ENCODE peak calls at places on chromosomes 13 and 19, in ten cellular contexts. P, G, K, J, Z, E, M, Y, H and R are unnamed samples.

GRCh38 chr13:83184819-83185218 is 697.5 kb downstream of the SLITRK1 start:
- DNase-seq in P (no peak), G (peak; percentile 47), K (no peak), J (peak; percentile 31), Z (no peak), E (no peak), M (no peak), Y (peak; percentile 21), H (peak; percentile 15), R (no peak)

GRCh38 chr13:111978536-111978935 is 88.4 kb upstream of the SOX1 start:
- DNase-seq in P (no peak), G (no peak), K (no peak), J (no peak), Z (no peak), E (no peak), M (no peak), Y (no peak), H (no peak), R (no peak)

GRCh38 chr19:56933014-56933705 is 92.6 kb upstream of the PEG3 start:
- DNase-seq in P (no peak), G (no peak), K (no peak), J (no peak), Z (no peak), E (no peak), M (no peak), Y (no peak), H (no peak), R (no peak)

GRCh38 chr13:64819081-64819480 is 2411.1 kb downstream of the PCDH9 start:
- DNase-seq in P (no peak), G (no peak), K (no peak), J (no peak), Z (no peak), E (no peak), M (no peak), Y (no peak), H (no peak), R (no peak)

GRCh38 chr13:35729926-35730627 is 253.6 kb upstream of the MAB21L1 start:
- DNase-seq in P (no peak), G (no peak), K (no peak), J (no peak), Z (no peak), E (no peak), M (no peak), Y (no peak), H (no peak), R (no peak)

GRCh38 chr13:21330126-21330861 is 128.8 kb downstream of the ZDHHC20 start:
- DNase-seq in P (no peak), G (peak; percentile 14), K (no peak), J (no peak), Z (no peak), E (no peak), M (no peak), Y (peak; percentile 6), H (no peak), R (no peak)

GRCh38 chr19:10828981-10829821 is 6.8 kb downstream of the TMED1 start:
- DNase-seq in P (no peak), G (no peak), K (no peak), J (no peak), Z (no peak), E (no peak), M (no peak), Y (no peak), H (no peak), R (no peak)

GRCh38 chr13:71408416-71408815 is 458.6 kb downstream of the DACH1 start:
- DNase-seq in P (no peak), G (no peak), K (no peak), J (no peak), Z (no peak), E (no peak), M (no peak), Y (no peak), H (no peak), R (no peak)

GRCh38 chr13:71242191-71242590 is 624.8 kb downstream of the DACH1 start:
- DNase-seq in P (no peak), G (no peak), K (no peak), J (no peak), Z (no peak), E (no peak), M (no peak), Y (no peak), H (peak; percentile 76), R (no peak)

GRCh38 chr19:35253316-35254286 is 4.8 kb downstream of the LSR start:
- DNase-seq in P (peak; percentile 25), G (no peak), K (no peak), J (no peak), Z (no peak), E (no peak), M (no peak), Y (no peak), H (no peak), R (no peak)

GRCh38 chr19:3471954-3472655 is 8.2 kb downstream of the SMIM24 start:
- DNase-seq in P (peak; percentile 68), G (no peak), K (no peak), J (no peak), Z (no peak), E (no peak), M (peak; percentile 32), Y (no peak), H (no peak), R (peak; percentile 19)

GRCh38 chr19:6086081-6086858 is 24.0 kb downstream of the RFX2 start:
- DNase-seq in P (no peak), G (no peak), K (no peak), J (no peak), Z (no peak), E (no peak), M (no peak), Y (no peak), H (no peak), R (no peak)

GRCh38 chr19:16368385-16369305 is 44.0 kb downstream of the KLF2 start:
- DNase-seq in P (no peak), G (no peak), K (no peak), J (no peak), Z (no peak), E (no peak), M (no peak), Y (no peak), H (no peak), R (no peak)

GRCh38 chr19:43934055-43934984 is 762 bp downstream of the ZNF45 start:
- DNase-seq in P (peak; percentile 11), G (no peak), K (no peak), J (no peak), Z (no peak), E (no peak), M (no peak), Y (no peak), H (no peak), R (no peak)

GRCh38 chr19:58429745-58430144 is 10.2 kb downstream of the ZNF132 start:
- DNase-seq in P (no peak), G (peak; percentile 57), K (no peak), J (no peak), Z (no peak), E (no peak), M (no peak), Y (no peak), H (no peak), R (no peak)

GRCh38 chr13:45464687-45465453 is at the start of gene COG3:
- DNase-seq in P (peak; percentile 84), G (peak; percentile 96), K (peak; percentile 62), J (peak; percentile 89), Z (peak; percentile 90), E (peak; percentile 94), M (peak; percentile 97), Y (peak; percentile 92), H (peak; percentile 95), R (peak; percentile 95)
- TF ChIP-seq CTCF in P (peak; percentile 5), G (no peak), K (peak; percentile 71), J (peak; percentile 42), Z (no peak), E (peak; percentile 4), M (peak; percentile 84), Y (peak; percentile 43), H (no peak), R (no peak)

DNA sequence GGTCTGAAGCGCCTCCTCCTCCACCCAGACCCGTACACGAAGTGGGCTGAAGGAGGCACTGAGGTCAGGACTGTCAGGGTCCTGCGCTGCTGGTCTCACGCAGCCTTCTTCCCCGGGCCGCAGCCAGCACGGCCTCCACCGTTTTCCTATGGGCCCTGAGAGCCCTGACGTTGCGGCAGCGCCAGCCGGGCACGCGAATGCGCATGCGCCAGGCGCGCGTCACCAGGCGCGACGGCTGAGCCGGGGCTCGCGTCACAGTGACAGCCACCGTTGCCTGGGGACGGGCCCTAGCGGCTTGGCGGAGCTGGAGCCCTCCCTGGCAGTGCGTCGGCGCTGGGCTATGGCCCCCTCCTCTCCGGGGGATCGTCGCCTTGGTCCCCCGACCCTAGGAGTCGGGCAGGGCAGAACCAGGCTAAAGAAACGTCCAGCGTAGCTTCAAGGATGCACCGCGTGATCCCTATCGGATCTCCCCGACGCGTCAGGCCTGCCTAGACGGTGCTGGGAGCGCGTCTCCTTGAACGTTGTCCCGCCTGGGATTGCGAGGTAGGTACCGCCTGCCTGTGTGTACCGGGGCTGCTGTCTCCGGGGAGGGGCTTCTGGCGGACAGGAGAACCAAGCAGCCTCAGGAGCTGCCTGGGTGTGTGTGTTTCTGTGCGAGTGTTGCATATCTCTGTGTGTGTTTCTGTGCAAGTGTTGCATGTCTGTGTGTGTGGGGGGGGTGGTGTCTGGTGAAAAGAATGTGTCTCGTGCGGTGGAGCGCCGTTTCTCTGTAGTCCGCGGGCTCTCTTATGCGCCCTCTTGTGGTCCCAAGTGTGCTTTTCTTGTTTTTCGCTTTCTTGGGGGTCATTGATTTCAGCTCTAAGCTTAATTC is 43.2 kb downstream of the ZNF571 start:
- DNase-seq in P (peak; percentile 10), G (peak; percentile 74), K (no peak), J (peak; percentile 3), Z (peak; percentile 70), E (no peak), M (peak; percentile 42), Y (peak; percentile 7), H (peak; percentile 18), R (no peak)
- TF ChIP-seq CTCF in P (no peak), G (peak; percentile 39), K (peak; percentile 24), J (peak; percentile 60), Z (no peak), E (no peak), M (peak; percentile 47), Y (peak; percentile 49), H (peak; percentile 57), R (no peak)

GRCh38 chr19:49363265-49364082 is at the start of gene DKKL1:
- DNase-seq in P (peak; percentile 100), G (peak; percentile 97), K (peak; percentile 67), J (peak; percentile 98), Z (peak; percentile 94), E (peak; percentile 100), M (peak; percentile 99), Y (peak; percentile 98), H (peak; percentile 91), R (peak; percentile 92)
- TF ChIP-seq CTCF in P (no peak), G (no peak), K (peak; percentile 42), J (peak; percentile 29), Z (no peak), E (no peak), M (peak; percentile 18), Y (peak; percentile 3), H (peak; percentile 22), R (peak; percentile 31)

DNA sequence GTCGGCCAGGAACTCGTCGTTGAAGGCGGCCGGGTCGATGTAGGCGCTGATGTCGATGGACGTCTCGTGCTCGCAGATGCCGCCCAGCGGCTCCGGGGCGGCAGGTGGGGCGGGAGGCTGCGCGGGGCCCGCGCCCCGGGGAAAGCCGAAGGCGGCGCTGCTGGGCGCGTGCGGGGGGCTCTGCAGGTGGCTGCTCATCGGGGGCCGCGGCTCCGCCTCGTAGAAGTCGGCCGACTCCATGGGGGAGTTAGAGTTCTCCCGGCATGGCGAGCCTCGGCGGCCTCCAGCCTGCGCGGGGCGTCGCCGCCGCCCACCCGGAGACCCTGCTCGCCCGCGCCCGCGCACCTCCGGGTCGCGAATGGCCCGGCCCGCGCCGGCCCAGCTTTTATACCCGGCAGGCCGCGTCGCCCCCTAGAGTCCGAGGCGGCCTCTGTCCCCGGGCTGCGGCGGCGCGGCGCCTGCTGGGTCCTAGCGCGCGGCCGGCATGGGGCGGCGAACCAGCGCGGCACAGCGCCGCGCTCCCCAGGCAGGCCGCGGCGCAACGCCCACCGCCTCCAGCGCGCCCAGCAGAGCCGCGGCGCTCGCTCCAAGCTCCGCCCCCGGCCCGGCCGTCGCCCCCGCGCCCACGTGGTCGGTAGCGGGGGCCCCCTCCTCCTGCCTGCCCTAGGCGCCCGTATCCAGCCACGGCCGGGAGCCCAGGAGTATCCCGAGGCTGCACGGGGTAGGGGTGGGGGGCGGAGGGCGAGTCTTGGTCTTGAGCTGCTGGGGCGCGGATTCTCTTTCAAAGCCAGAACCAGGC is at the start of gene CEBPA:
- DNase-seq in P (peak; percentile 85), G (peak; percentile 81), K (no peak), J (no peak), Z (peak; percentile 70), E (peak; percentile 68), M (peak; percentile 88), Y (peak; percentile 11), H (peak; percentile 32), R (peak; percentile 87)
- TF ChIP-seq CTCF in P (peak; percentile 46), G (peak; percentile 27), K (peak; percentile 85), J (peak; percentile 34), Z (no peak), E (no peak), M (peak; percentile 25), Y (peak; percentile 39), H (no peak), R (peak; percentile 62)